ENCODE peak calls at places on chromosomes 5 and 9, in six cellular contexts. X is IMR-90, I is GM23248, L is fibroblast of lung, R is adrenal gland, C is psoas muscle. A is an unnamed sample.

GRCh38 chr9:34771023-34771422 is 61.1 kb upstream of the CCL21 start:
- DNase-seq in X (no peak), L (no peak), C (no peak), I (peak), R (no peak), A (no peak)

GRCh38 chr5:34658023-34658422 is 1.9 kb downstream of the RAI14 start:
- DNase-seq in X (peak), I (peak), L (peak), C (no peak), R (no peak), A (no peak)

GRCh38 chr9:16191691-16192402 is 639.0 kb downstream of the CCDC171 start:
- DNase-seq in L (peak), I (peak), C (peak), X (peak), R (peak), A (peak)

GRCh38 chr5:128693779-128694178 is 155.7 kb upstream of the FBN2 start:
- DNase-seq in I (peak), X (peak), C (no peak), L (peak), R (no peak), A (no peak)

GRCh38 chr5:88551724-88552345 is 283.2 kb upstream of the TMEM161B start:
- DNase-seq in R (no peak), L (no peak), C (no peak), I (no peak), X (no peak), A (no peak)

GRCh38 chr9:137129089-137129455 is 9.9 kb upstream of the GRIN1 start:
- DNase-seq in I (peak), L (peak), R (peak), X (peak), C (no peak), A (no peak)

GRCh38 chr5:171379961-171380360 is 7.7 kb upstream of the NPM1 start:
- DNase-seq in I (no peak), X (no peak), L (no peak), R (no peak), C (no peak), A (no peak)

GRCh38 chr5:174189638-174190037 is 144.1 kb downstream of the NSG2 start:
- DNase-seq in R (no peak), C (no peak), X (no peak), L (no peak), I (no peak), A (no peak)

GRCh38 chr5:180689071-180689694 is 39.8 kb upstream of the FLT4 start:
- DNase-seq in X (no peak), R (no peak), C (no peak), L (no peak), I (no peak), A (no peak)

GRCh38 chr5:142789206-142789605 is 19.0 kb downstream of the ARHGAP26 start:
- DNase-seq in R (no peak), X (no peak), I (no peak), L (no peak), C (no peak), A (no peak)

GRCh38 chr5:50958852-50959457 is 292.5 kb downstream of the PARP8 start:
- DNase-seq in R (no peak), C (no peak), X (peak), L (peak), I (peak), A (no peak)

GRCh38 chr9:125747765-125748510 is 765 bp downstream of the PBX3 start:
- DNase-seq in L (no peak), C (peak), R (peak), X (no peak), I (peak), A (no peak)

GRCh38 chr9:4417578-4418325 is 72.5 kb upstream of the SLC1A1 start:
- DNase-seq in I (peak), C (no peak), R (no peak), L (peak), X (peak), A (no peak)

GRCh38 chr9:108911820-108912219 is 22.1 kb downstream of the ELP1 start:
- DNase-seq in C (no peak), L (no peak), I (no peak), X (no peak), R (no peak), A (no peak)

GRCh38 chr5:134406390-134406789 is 5.3 kb downstream of the CDKN2AIPNL start:
- DNase-seq in C (no peak), I (peak), X (peak), R (no peak), L (no peak), A (no peak)

GRCh38 chr5:95864944-95865504 is 42.5 kb upstream of the GLRX start:
- DNase-seq in R (no peak), C (no peak), I (no peak), X (peak), L (no peak), A (no peak)

GRCh38 chr5:43484049-43484849 is 584 bp upstream of the TMEM267 start:
- DNase-seq in L (peak), X (peak), I (peak), C (peak), R (peak), A (peak)

GRCh38 chr9:36839131-36839885 is 194.8 kb downstream of the PAX5 start:
- DNase-seq in X (no peak), R (no peak), L (no peak), C (no peak), I (no peak), A (no peak)

GRCh38 chr9:109745335-109746283 is 34.4 kb upstream of the PALM2AKAP2 start:
- DNase-seq in I (peak), L (peak), C (peak), X (peak), R (no peak), A (peak)

GRCh38 chr9:107375651-107376369 is 92.7 kb downstream of the RAD23B start:
- DNase-seq in X (no peak), C (no peak), I (no peak), L (no peak), R (no peak), A (no peak)

GRCh38 chr5:132753135-132753987 is 6.1 kb downstream of the CCNI2 start:
- DNase-seq in X (no peak), L (no peak), C (no peak), I (no peak), R (no peak), A (no peak)

GRCh38 chr9:112158629-112159228 is 16.4 kb downstream of the SUSD1 start:
- DNase-seq in X (no peak), R (no peak), L (no peak), C (no peak), I (no peak), A (no peak)

GRCh38 chr5:139745121-139745799 is 50.3 kb upstream of the PSD2 start:
- DNase-seq in X (peak), R (peak), L (peak), I (peak), C (peak), A (peak)
- H3K27ac ChIP-seq in X (no peak), R (no peak), L (no peak), I (peak), C (no peak), A (peak)

DNA sequence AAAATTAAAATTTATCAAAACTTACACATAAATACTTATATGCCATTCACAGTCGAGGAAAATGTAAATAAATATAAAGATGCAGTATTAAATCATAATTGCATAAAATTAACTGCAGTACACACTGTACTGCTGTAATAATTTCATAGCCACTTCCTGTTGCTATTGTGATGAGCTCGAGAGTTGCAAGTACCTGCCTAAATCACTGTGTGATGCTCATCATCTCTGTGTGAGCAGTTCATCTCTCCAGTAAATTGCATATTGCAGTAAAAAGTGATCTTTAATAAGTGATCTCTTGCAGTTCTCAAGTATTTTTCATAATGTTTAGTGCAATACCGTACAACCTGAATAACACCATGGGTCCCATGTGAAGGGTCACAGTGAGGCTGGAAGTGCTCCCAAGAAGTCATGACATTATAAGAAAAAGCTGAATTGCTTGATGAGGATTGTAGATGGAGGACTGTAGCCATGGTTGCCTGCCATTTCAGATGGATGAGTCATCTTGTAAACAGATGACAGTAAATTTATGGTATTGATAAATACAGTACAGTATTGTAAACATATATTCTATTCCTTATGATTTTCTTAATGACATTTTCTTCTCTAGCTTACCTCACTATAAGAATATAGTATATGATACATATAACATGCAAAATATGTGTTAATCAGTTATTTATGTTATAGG is 34.9 kb downstream of the SYK start:
- DNase-seq in C (no peak), L (no peak), R (no peak), I (no peak), X (no peak), A (no peak)
- H3K27ac ChIP-seq in C (no peak), L (no peak), R (no peak), I (no peak), X (no peak), A (no peak)

DNA sequence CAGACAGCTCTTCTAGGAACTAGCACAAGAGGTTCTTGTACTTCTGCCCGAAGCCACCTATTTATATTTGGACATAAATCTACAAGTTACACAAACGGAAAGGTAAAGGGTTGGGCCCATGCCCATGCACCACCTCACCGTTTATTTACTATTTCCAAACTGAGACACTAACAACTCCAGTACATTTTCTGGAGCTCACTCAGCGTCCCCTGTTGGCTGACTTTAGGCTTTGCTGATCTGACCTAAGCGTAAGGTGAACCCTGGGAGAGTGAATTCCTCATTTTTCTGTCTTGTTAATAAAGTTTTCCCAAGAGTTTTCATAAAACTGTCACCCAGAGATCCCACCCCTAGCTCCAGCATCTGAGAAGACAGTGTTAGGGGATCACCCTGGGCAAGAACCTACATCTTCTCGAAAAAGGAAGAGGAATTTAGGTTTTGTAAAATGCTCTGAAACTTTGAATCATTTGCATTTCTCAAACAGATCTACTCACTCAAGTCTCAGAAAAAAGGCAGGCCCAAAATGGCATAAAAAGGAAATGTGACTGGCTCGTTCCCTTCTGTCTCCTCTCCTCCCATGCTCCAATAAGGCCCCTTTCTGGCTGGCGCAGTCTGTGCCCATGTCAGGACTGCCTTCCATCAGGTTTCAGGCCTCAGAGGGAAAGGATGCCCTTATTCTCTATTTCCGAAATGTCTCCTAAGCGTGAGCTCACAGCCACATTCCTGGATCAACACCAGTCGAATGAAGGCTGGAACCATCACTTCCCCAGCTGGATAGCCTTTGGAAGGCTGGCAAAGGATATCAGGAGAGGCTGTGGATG is 201.3 kb downstream of the FANCC start:
- DNase-seq in X (no peak), C (no peak), L (no peak), I (no peak), R (no peak), A (no peak)
- H3K27ac ChIP-seq in X (no peak), C (no peak), L (no peak), I (no peak), R (no peak), A (no peak)

DNA sequence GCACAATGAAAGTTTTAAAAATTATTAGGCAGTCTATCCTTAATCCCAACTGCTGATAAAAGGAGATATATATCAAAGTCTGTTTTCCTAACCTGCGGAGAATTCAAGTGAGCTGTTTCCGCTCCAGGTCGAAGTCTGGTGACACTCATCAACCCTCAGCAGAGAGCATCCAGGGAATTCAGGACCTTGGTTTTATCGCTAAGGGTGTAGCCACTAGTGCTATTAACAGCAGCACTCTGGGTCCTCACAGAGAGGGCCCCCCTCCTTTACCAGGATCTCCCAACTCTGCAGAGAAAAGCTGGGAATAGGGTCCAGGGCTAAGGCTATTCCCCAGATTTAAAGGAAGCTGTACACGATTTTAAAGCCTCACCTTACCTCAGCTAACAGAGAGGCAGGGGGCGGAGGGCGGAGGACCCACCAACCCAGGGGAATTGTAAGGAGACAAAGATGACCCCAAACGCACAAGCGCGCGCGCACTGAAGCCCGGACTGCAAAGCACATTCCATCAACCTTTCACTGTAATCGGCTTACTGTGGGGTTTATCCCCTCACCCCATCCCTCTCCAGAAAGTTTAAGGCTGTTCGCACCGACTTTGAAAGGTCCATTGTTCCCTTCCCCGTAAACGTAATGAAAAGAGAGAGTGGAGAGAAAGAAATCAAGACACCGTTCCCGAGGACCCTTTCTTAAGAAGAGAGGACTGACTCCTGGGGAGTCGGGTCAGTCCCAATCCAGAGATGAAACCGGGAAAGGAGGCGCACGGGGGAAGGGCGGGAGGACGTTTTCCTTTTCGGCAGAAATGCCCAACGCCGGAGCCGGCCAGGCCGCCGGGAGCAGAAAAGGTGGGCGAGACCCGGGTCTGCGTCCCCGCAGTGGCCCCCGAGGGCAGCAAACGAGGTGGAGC is 642 bp downstream of the CEMIP2 start:
- DNase-seq in L (peak), I (peak), C (peak), X (peak), R (peak), A (no peak)
- H3K27ac ChIP-seq in L (peak), I (peak), C (peak), X (peak), R (peak), A (peak)

DNA sequence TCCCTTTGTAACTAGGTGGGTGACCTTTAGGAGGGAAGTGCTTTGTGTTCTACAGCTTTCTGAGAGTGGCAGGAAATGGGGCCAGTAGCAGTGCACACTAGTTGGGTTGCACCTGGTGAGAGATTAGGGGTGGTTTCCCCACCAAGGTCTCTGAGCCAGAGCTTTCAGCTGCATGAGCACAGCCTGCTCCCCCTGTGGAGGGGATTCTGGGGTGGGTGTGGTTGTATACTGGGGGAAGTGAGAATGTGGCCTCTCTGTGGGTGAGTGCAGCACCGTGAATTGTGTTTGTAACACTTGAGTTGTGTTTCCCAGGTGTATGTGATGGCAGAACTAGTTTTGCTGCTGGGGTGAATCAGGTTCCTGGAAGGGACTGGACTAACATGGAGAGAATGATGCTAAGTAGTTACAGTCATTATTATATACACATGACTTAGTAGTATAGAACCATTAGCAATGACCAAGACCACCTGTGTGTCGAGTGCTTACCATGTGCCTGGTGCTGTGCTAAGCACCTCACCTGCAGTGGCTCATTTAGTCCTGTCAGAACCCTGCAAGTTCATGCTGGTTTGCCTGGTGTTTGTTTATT is 11.8 kb upstream of the CXXC5 start:
- DNase-seq in C (no peak), L (no peak), X (no peak), R (no peak), I (peak), A (no peak)
- H3K27ac ChIP-seq in C (peak), L (peak), X (no peak), R (peak), I (peak), A (peak)

GRCh38 chr5:81767938-81768337 is 17.0 kb upstream of the SSBP2 start:
- DNase-seq in I (no peak), R (no peak), C (no peak), X (peak), L (peak), A (no peak)

GRCh38 chr5:81767097-81767496 is 16.2 kb upstream of the SSBP2 start:
- DNase-seq in L (no peak), C (no peak), I (no peak), R (no peak), X (no peak), A (no peak)

GRCh38 chr5:81772488-81772887 is 21.6 kb upstream of the SSBP2 start:
- DNase-seq in X (no peak), C (no peak), I (no peak), L (no peak), R (no peak), A (no peak)

GRCh38 chr5:81766611-81767010 is 15.7 kb upstream of the SSBP2 start:
- DNase-seq in R (no peak), L (no peak), C (no peak), X (no peak), I (no peak), A (no peak)

GRCh38 chr5:81768960-81769452 is 18.1 kb upstream of the SSBP2 start:
- DNase-seq in L (peak), X (peak), I (peak), C (no peak), R (no peak), A (no peak)
- H3K27ac ChIP-seq in L (peak), X (peak), I (peak), C (no peak), R (no peak), A (no peak)

GRCh38 chr5:1522601-1523479 is 920 bp downstream of the LPCAT1 start:
- DNase-seq in X (no peak), R (peak), I (peak), L (peak), C (peak), A (no peak)
- H3K27ac ChIP-seq in X (peak), R (no peak), I (peak), L (peak), C (no peak), A (no peak)

GRCh38 chr9:95048225-95049087 is 269.1 kb downstream of the FANCC start:
- DNase-seq in C (peak), R (peak), X (no peak), I (peak), L (peak), A (peak)

GRCh38 chr9:95047452-95048224 is 269.9 kb downstream of the FANCC start:
- DNase-seq in X (no peak), L (no peak), I (no peak), C (no peak), R (no peak), A (no peak)

GRCh38 chr9:95045751-95046150 is 271.8 kb downstream of the FANCC start:
- DNase-seq in C (no peak), I (no peak), R (no peak), X (no peak), L (no peak), A (no peak)

GRCh38 chr9:95053611-95054440 is 263.7 kb downstream of the FANCC start:
- DNase-seq in L (no peak), X (peak), C (no peak), R (no peak), I (peak), A (no peak)

DNA sequence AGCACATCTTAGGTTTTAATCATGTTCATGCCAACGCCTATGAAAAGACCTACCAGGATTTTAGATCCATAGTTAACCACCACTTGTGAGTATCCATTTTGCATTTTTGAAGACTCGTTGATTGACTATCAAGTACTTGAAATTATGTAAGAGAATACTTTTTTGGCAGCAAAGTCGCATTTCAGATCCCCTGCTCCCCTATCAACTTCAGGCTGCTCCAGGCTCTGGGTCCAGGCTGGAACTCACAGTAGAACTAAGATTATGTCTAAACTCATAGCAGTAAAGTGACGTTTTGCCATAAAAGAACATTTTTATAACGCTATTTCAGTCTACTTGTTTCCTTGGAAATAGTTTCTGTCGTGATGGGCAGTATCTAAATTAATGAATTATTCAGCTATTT is 267.7 kb downstream of the FANCC start:
- DNase-seq in R (no peak), I (peak), X (no peak), C (no peak), L (no peak), A (no peak)
- H3K27ac ChIP-seq in R (peak), I (peak), X (peak), C (peak), L (peak), A (peak)

GRCh38 chr5:119393746-119394145 is 37.9 kb downstream of the TNFAIP8 start:
- DNase-seq in X (peak), R (no peak), C (no peak), L (peak), I (peak), A (no peak)
- H3K27ac ChIP-seq in X (no peak), R (no peak), C (no peak), L (no peak), I (peak), A (no peak)

A was measured in gastrocnemius medialis.